ENCODE peak calls at places on chromosomes 5 and 9, in five cellular contexts. E is A549, Y is K562, B is HepG2, U is GM12878. A is an unnamed sample. For H3K4me1, the result is how much of the 10 kb centered on the place peaks cover.

GRCh38 chr5:173324115-173325001 is 3.9 kb downstream of the STC2 start:
- DNase-seq in E (no peak), Y (peak), B (no peak), U (no peak), A (no peak)

GRCh38 chr5:122310886-122311285 is 1.2 kb upstream of the SNCAIP start:
- DNase-seq in E (no peak), Y (no peak), B (no peak), U (no peak), A (peak)

GRCh38 chr5:150288361-150288760 is 1.2 kb downstream of the CAMK2A start:
- DNase-seq in E (no peak), Y (no peak), B (no peak), U (no peak), A (no peak)

GRCh38 chr9:23825143-23825531 is 903 bp downstream of the ELAVL2 start:
- DNase-seq in E (no peak), Y (no peak), B (no peak), U (no peak), A (peak)

GRCh38 chr5:72487151-72487550 is 20.1 kb downstream of the ZNF366 start:
- DNase-seq in E (no peak), Y (no peak), B (no peak), U (no peak), A (no peak)

GRCh38 chr5:107451028-107451427 is 219.7 kb downstream of the EFNA5 start:
- DNase-seq in E (no peak), Y (no peak), B (no peak), U (no peak), A (no peak)

GRCh38 chr5:32076699-32077695 is 97.1 kb downstream of the GOLPH3 start:
- DNase-seq in E (peak), Y (peak), B (peak), U (peak), A (peak)

GRCh38 chr5:127042593-127042992 is 12.2 kb upstream of the MARCHF3 start:
- DNase-seq in E (no peak), Y (no peak), B (no peak), U (no peak), A (peak)

GRCh38 chr9:76486151-76486550 is 27.2 kb downstream of the GCNT1 start:
- DNase-seq in E (no peak), Y (no peak), B (no peak), U (no peak), A (no peak)

GRCh38 chr5:7047862-7048261 is 334.6 kb downstream of the TENT4A start:
- DNase-seq in E (no peak), Y (no peak), B (peak), U (no peak), A (no peak)

GRCh38 chr9:21747171-21747570 is 55.3 kb upstream of the MTAP start:
- DNase-seq in E (no peak), Y (no peak), B (no peak), U (no peak), A (no peak)

GRCh38 chr9:2657427-2657826 is 35.8 kb downstream of the VLDLR start:
- DNase-seq in E (no peak), Y (no peak), B (no peak), U (no peak), A (no peak)

GRCh38 chr5:101080485-101081240 is 177.6 kb upstream of the ST8SIA4 start:
- DNase-seq in E (no peak), Y (no peak), B (no peak), U (no peak), A (no peak)

GRCh38 chr5:57692582-57693487 is 210.2 kb upstream of the ACTBL2 start:
- DNase-seq in E (peak), Y (peak), B (peak), U (no peak), A (peak)

GRCh38 chr5:10275991-10276390 is 25.9 kb downstream of the CCT5 start:
- DNase-seq in E (no peak), Y (no peak), B (no peak), U (no peak), A (no peak)

GRCh38 chr5:148910686-148911361 is 84.4 kb downstream of the ADRB2 start:
- DNase-seq in E (no peak), Y (no peak), B (no peak), U (no peak), A (no peak)

GRCh38 chr5:137619191-137619870 is 116.6 kb downstream of the KLHL3 start:
- DNase-seq in E (no peak), Y (no peak), B (no peak), U (no peak), A (no peak)

GRCh38 chr5:14879985-14880589 is 8.5 kb upstream of the ANKH start:
- DNase-seq in E (no peak), Y (no peak), B (peak), U (no peak), A (no peak)

GRCh38 chr5:43281840-43282658 is 31.2 kb downstream of the HMGCS1 start:
- DNase-seq in E (no peak), Y (peak), B (no peak), U (no peak), A (no peak)

GRCh38 chr9:111066427-111066826 is 28.2 kb upstream of the LPAR1 start:
- DNase-seq in E (no peak), Y (no peak), B (no peak), U (no peak), A (no peak)

GRCh38 chr5:1933364-1934055 is 50.8 kb upstream of the IRX4 start:
- DNase-seq in E (no peak), Y (no peak), B (no peak), U (no peak), A (no peak)

GRCh38 chr9:34554211-34555001 is 31.6 kb upstream of the ENHO start:
- DNase-seq in E (no peak), Y (no peak), B (no peak), U (no peak), A (no peak)

GRCh38 chr9:135608294-135608998 is 30.9 kb downstream of the GLT6D1 start:
- DNase-seq in E (no peak), Y (no peak), B (no peak), U (no peak), A (no peak)

GRCh38 chr5:133525048-133525447 is 87.3 kb downstream of the FSTL4 start:
- DNase-seq in E (no peak), Y (no peak), B (no peak), U (no peak), A (no peak)

GRCh38 chr5:37774912-37775483 is 64.8 kb downstream of the GDNF start:
- DNase-seq in E (peak), Y (peak), B (peak), U (peak), A (peak)

GRCh38 chr9:15277400-15278137 is 29.4 kb downstream of the TTC39B start:
- DNase-seq in E (no peak), Y (no peak), B (peak), U (no peak), A (peak)

GRCh38 chr5:51194626-51195025 is 188.6 kb upstream of the ISL1 start:
- DNase-seq in E (no peak), Y (no peak), B (no peak), U (no peak), A (no peak)

GRCh38 chr5:33997331-33997983 is 10.4 kb downstream of the AMACR start:
- DNase-seq in E (peak), Y (no peak), B (peak), U (no peak), A (peak)

GRCh38 chr9:107397076-107398049 is 92.2 kb downstream of the KLF4 start:
- DNase-seq in E (no peak), Y (no peak), B (no peak), U (no peak), A (no peak)

GRCh38 chr9:15289590-15289989 is 17.4 kb downstream of the TTC39B start:
- DNase-seq in E (no peak), Y (no peak), B (no peak), U (no peak), A (no peak)

GRCh38 chr5:95959051-95959963 is 2.3 kb downstream of the ELL2 start:
- DNase-seq in E (no peak), Y (no peak), B (peak), U (no peak), A (peak)

GRCh38 chr5:40680741-40681350 is 1.1 kb downstream of the PTGER4 start:
- DNase-seq in E (no peak), Y (no peak), B (no peak), U (no peak), A (peak)

GRCh38 chr5:134374234-134374633 is 2.9 kb downstream of the UBE2B start:
- DNase-seq in E (no peak), Y (no peak), B (no peak), U (no peak), A (no peak)

GRCh38 chr5:172872997-172873491 is 39.0 kb downstream of the ERGIC1 start:
- DNase-seq in E (no peak), Y (no peak), B (no peak), U (no peak), A (no peak)

GRCh38 chr9:6272229-6272597 is 56.0 kb upstream of the TPD52L3 start:
- DNase-seq in E (no peak), Y (no peak), B (peak), U (no peak), A (no peak)

GRCh38 chr5:146000072-146000471 is 63.7 kb downstream of the SH3RF2 start:
- DNase-seq in E (no peak), Y (no peak), B (no peak), U (no peak), A (no peak)
- H3K4me1 ChIP-seq in E (under half), Y (under half), B (under half), U (under half), A (under half)

GRCh38 chr5:65203746-65204145 is 278.0 kb downstream of the ADAMTS6 start:
- DNase-seq in E (no peak), Y (no peak), B (no peak), U (no peak), A (no peak)
- TF ChIP-seq JUNB in E (no peak), Y (no peak), B (no peak), U (peak), A (no peak)

GRCh38 chr5:168327451-168327850 is 36.0 kb downstream of the WWC1 start:
- DNase-seq in E (no peak), Y (no peak), B (no peak), U (no peak), A (no peak)

GRCh38 chr5:168327019-168327421 is 35.6 kb downstream of the WWC1 start:
- DNase-seq in E (no peak), Y (no peak), B (no peak), U (no peak), A (no peak)

GRCh38 chr5:168329302-168329701 is 37.9 kb downstream of the WWC1 start:
- DNase-seq in E (no peak), Y (no peak), B (peak), U (no peak), A (peak)

GRCh38 chr5:168328804-168329203 is 37.4 kb downstream of the WWC1 start:
- DNase-seq in E (peak), Y (no peak), B (peak), U (peak), A (peak)

DNA sequence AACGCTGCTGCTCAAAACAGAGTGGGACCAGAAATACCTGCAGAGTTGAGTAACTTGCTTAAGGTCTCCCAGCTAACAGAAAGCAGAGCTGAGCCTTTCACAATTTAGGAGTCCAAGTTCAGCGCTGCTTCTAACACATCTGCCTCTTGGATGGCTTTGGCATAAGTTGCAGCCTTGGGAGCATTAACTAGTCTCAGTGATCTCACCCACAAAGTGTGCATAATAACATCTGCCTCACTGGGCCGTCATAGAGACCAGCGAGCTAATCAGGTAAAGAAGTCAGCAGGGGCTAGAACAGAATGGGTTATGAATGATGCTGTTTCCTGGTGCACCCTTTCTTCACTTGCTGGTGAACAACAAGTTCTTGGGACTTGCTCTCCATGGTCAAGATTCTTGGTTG is 36.5 kb downstream of the WWC1 start:
- DNase-seq in E (no peak), Y (no peak), B (no peak), U (no peak), A (no peak)
- H3K4me1 ChIP-seq in E (half or more), Y (under half), B (under half), U (under half), A (half or more)

GRCh38 chr9:129667378-129667777 is 1.9 kb downstream of the PRRX2 start:
- DNase-seq in E (no peak), Y (no peak), B (no peak), U (no peak), A (no peak)

GRCh38 chr9:129666575-129666974 is 1.1 kb downstream of the PRRX2 start:
- DNase-seq in E (no peak), Y (no peak), B (no peak), U (no peak), A (no peak)

GRCh38 chr9:129665008-129665771 is at the start of gene PRRX2:
- DNase-seq in E (peak), Y (peak), B (no peak), U (no peak), A (peak)

GRCh38 chr9:129664664-129665007 is 811 bp upstream of the PRRX2 start:
- DNase-seq in E (no peak), Y (no peak), B (no peak), U (no peak), A (peak)

DNA sequence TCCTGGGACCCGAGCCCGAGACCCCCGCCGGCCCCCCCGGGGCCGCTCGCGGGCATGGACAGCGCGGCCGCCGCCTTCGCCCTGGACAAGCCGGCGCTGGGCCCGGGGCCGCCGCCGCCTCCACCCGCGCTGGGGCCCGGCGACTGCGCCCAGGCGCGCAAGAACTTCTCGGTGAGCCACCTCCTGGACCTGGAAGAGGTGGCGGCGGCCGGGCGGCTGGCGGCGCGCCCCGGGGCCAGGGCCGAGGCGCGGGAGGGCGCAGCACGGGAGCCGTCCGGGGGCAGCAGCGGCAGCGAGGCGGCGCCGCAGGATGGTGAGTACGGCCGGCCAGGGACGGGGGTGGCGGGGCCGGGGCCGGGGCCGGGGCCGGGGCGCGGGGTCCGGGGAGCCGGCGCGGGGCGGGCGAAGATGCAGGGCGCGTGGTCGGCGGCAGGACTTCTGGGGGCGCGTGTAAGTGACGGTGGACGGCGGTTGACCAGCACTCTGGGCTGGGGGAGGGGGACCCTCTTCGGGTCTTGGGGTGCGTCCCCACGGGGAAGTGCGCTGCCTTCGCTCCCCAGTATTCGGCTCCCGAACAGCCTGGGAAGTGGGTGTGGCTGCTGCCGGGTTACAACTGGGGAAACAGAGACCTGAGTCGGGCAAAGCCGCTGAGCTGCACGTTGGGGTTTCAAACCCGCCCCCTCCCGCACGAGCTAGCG is 516 bp downstream of the PRRX2 start:
- DNase-seq in E (no peak), Y (peak), B (no peak), U (no peak), A (peak)
- TF ChIP-seq JUNB in E (no peak), Y (no peak), B (no peak), U (no peak), A (no peak)

DNA sequence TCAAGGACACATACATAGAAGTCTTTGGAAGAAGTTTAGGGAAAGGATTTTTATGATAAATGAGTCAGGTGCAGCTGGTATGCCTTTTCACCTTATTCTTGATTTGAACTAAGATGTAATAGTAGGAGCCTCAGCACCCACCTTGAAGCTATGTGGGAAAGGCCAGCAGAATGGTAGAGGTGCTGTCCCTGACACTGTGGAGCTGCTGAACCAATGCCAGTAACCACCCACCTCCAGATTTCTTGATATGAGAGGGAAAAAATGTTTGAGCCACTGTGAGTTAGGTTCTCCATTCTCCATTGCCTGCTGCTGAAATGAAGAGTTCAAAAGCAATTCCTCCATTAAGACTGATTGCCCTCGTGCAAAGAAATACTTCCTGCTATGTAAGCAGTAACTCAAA is 12.2 kb upstream of the HMGCR start:
- DNase-seq in E (no peak), Y (no peak), B (no peak), U (no peak), A (no peak)
- H3K4me1 ChIP-seq in E (under half), Y (under half), B (half or more), U (under half), A (under half)

GRCh38 chr9:129556576-129557191 is 64.2 kb downstream of the C9orf50 start:
- DNase-seq in E (no peak), Y (no peak), B (no peak), U (no peak), A (no peak)
- TF ChIP-seq JUNB in E (no peak), Y (no peak), B (no peak), U (no peak), A (no peak)

GRCh38 chr5:177440990-177441780 is 5.4 kb upstream of the PRR7 start:
- DNase-seq in E (no peak), Y (no peak), B (no peak), U (no peak), A (no peak)
- H3K4me1 ChIP-seq in E (under half), Y (under half), B (under half), U (under half), A (under half)

A was measured in GM23338.